ENCODE peak calls at places on chromosomes 2 and 18, in six cellular contexts. M, I, A, D, Z and H are unnamed samples.

GRCh38 chr2:39416172-39416571 is 20.9 kb downstream of the MAP4K3 start:
- DNase-seq in M (no peak), I (no peak), A (no peak), D (no peak), Z (no peak), H (no peak)

GRCh38 chr2:227782804-227783203 is 30.8 kb upstream of the CCL20 start:
- DNase-seq in M (no peak), I (no peak), A (no peak), D (no peak), Z (no peak), H (no peak)

GRCh38 chr2:1835581-1836201 is 91.4 kb upstream of the PXDN start:
- DNase-seq in M (peak; percentile 77), I (no peak), A (no peak), D (peak; percentile 30), Z (peak; percentile 39), H (no peak)

GRCh38 chr2:230865766-230866703 is 1.3 kb downstream of the ITM2C start:
- DNase-seq in M (no peak), I (peak; percentile 65), A (peak; percentile 62), D (peak; percentile 60), Z (peak; percentile 91), H (peak; percentile 93)

GRCh38 chr18:45251236-45251635 is 364.0 kb upstream of the SLC14A2 start:
- DNase-seq in M (no peak), I (no peak), A (no peak), D (no peak), Z (no peak), H (no peak)

GRCh38 chr2:130756041-130756720 is 841 bp downstream of the AMER3 start:
- DNase-seq in M (no peak), I (peak; percentile 86), A (no peak), D (peak; percentile 19), Z (no peak), H (no peak)

GRCh38 chr18:34493099-34493544 is 217.0 kb upstream of the DTNA start:
- DNase-seq in M (peak; percentile 92), I (peak; percentile 61), A (peak; percentile 57), D (peak; percentile 38), Z (peak; percentile 43), H (peak; percentile 51)

GRCh38 chr18:13375302-13376255 is 157.0 kb downstream of the LDLRAD4 start:
- DNase-seq in M (peak; percentile 89), I (no peak), A (no peak), D (peak; percentile 36), Z (no peak), H (peak; percentile 53)

GRCh38 chr18:48902023-48902855 is 48.5 kb downstream of the SMAD7 start:
- DNase-seq in M (peak; percentile 98), I (no peak), A (peak; percentile 97), D (peak; percentile 84), Z (peak; percentile 78), H (peak; percentile 85)

GRCh38 chr18:2027026-2027425 is 544.3 kb downstream of the METTL4 start:
- DNase-seq in M (no peak), I (no peak), A (no peak), D (no peak), Z (no peak), H (no peak)

GRCh38 chr18:76857476-76857875 is 35.1 kb downstream of the ZNF236 start:
- DNase-seq in M (no peak), I (no peak), A (no peak), D (no peak), Z (no peak), H (no peak)

GRCh38 chr2:134372141-134372540 is 118.3 kb downstream of the MGAT5 start:
- DNase-seq in M (no peak), I (no peak), A (no peak), D (no peak), Z (no peak), H (no peak)

GRCh38 chr2:229901819-229902218 is 20.0 kb downstream of the TRIP12 start:
- DNase-seq in M (no peak), I (no peak), A (no peak), D (no peak), Z (peak; percentile 27), H (no peak)

GRCh38 chr18:48838166-48838775 is 112.5 kb downstream of the SMAD7 start:
- DNase-seq in M (peak; percentile 46), I (no peak), A (peak; percentile 7), D (no peak), Z (no peak), H (no peak)

GRCh38 chr2:240224676-240225075 is 84.2 kb upstream of the OTOS start:
- DNase-seq in M (no peak), I (no peak), A (no peak), D (no peak), Z (no peak), H (no peak)

GRCh38 chr18:52409732-52410131 is 69.7 kb downstream of the DCC start:
- DNase-seq in M (no peak), I (no peak), A (no peak), D (no peak), Z (no peak), H (no peak)

GRCh38 chr2:11375025-11375688 is 30.7 kb upstream of the ROCK2 start:
- DNase-seq in M (peak; percentile 62), I (no peak), A (no peak), D (no peak), Z (no peak), H (no peak)

GRCh38 chr2:191847764-191848163 is 876 bp upstream of the CAVIN2 start:
- DNase-seq in M (no peak), I (no peak), A (no peak), D (no peak), Z (no peak), H (no peak)

GRCh38 chr2:25378731-25379490 is 37.2 kb upstream of the DNMT3A start:
- DNase-seq in M (peak; percentile 60), I (no peak), A (peak; percentile 31), D (no peak), Z (no peak), H (no peak)

GRCh38 chr2:176991421-176991820 is 221.2 kb upstream of the HNRNPA3 start:
- DNase-seq in M (no peak), I (no peak), A (no peak), D (no peak), Z (no peak), H (no peak)

GRCh38 chr2:85455552-85456090 is 37.1 kb downstream of the SH2D6 start:
- DNase-seq in M (no peak), I (no peak), A (no peak), D (no peak), Z (no peak), H (no peak)

DNA sequence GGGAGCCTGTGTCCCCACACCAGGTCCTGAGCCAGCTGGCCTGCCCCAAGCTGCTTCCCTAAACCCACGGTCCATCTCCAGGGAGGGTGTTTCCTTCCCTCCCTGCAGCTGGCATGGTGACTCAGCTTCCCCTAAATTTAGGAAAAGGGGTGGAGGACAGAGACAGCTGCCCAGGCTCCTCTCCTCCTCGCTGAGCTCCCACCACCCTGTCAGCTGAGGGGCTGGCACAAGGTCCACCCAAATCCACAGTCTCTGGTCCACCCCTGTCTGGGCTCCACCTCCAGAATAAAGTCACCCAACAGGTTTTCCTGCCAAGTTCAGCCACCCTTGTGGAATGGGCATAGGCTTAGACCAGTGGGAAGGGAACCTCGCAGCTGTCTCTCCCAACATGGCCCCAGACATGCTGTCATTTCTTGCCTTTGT is 156.5 kb downstream of the TNS1 start:
- DNase-seq in M (peak; percentile 83), I (no peak), A (no peak), D (no peak), Z (no peak), H (no peak)
- H3K4me1 ChIP-seq in M (peaks cover 100% of the 10 kb centered on the region), I (peaks cover 33% of the 10 kb centered on the region), A (peaks cover 25% of the 10 kb centered on the region), D (peaks cover 2% of the 10 kb centered on the region), Z (no peaks in the 10 kb centered on the region), H (no peaks in the 10 kb centered on the region)

GRCh38 chr2:32008811-32009478 is 1.9 kb downstream of the MEMO1 start:
- DNase-seq in M (no peak), I (peak; percentile 38), A (no peak), D (peak; percentile 29), Z (peak; percentile 34), H (peak; percentile 37)
- H3K4me3 ChIP-seq in M (peak overlapping the region; percentile 81), I (peak overlapping the region; percentile 97), A (peak overlapping the region; percentile 91), D (peak overlapping the region; percentile 91), Z (peak overlapping the region; percentile 62), H (peak overlapping the region; percentile 70)

GRCh38 chr2:199468561-199469513 is 11.1 kb upstream of the SATB2 start:
- DNase-seq in M (no peak), I (no peak), A (no peak), D (no peak), Z (peak; percentile 82), H (peak; percentile 89)
- TF ChIP-seq CTCF in M (no peak), I (peak; percentile 7), A (no peak), D (no peak), Z (no peak), H (no peak)

DNA sequence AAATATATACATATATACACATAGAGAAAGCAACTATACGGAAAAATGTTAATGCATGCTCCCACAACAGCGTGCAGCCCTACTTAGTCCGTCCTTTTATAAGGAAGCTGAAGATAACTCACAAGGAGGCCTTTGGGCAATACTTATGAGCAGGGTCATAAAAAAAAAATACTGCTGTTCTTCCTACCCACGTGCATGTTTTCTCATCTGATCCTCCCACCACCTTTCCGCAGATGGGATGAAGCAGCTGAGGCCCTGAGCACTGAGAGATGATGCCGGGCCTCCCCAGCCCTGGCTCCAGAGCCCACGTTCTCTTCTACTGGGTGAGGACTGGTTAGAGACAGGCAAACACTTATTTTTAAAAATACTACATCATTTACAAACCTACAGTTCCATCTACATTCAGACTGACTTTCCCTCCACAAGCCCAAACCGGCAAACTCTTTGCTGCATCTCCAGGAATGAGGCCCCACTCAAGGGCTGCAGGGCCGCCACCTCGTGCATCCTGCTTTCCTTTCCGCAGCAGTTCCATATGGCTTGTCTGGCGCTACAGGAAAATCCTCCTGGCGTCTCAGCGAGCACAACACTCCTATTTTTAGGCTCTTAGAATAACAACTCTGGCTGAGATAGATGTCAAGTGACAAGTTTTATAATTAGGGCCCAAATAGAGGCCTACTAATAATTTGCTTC is 41.6 kb downstream of the TBC1D8 start:
- DNase-seq in M (no peak), I (peak; percentile 63), A (no peak), D (no peak), Z (no peak), H (no peak)
- H3K4me1 ChIP-seq in M (peaks cover 63% of the 10 kb centered on the region), I (peaks cover 46% of the 10 kb centered on the region), A (peaks cover 10% of the 10 kb centered on the region), D (peaks cover 12% of the 10 kb centered on the region), Z (peaks cover 8% of the 10 kb centered on the region), H (peaks cover 38% of the 10 kb centered on the region)

GRCh38 chr2:173311844-173312606 is 42.6 kb upstream of the CDCA7 start:
- DNase-seq in M (no peak), I (no peak), A (no peak), D (no peak), Z (peak; percentile 30), H (peak; percentile 35)
- H3K4me3 ChIP-seq in M (no peak overlapping the region), I (no peak overlapping the region), A (no peak overlapping the region), D (no peak overlapping the region), Z (no peak overlapping the region), H (no peak overlapping the region)

DNA sequence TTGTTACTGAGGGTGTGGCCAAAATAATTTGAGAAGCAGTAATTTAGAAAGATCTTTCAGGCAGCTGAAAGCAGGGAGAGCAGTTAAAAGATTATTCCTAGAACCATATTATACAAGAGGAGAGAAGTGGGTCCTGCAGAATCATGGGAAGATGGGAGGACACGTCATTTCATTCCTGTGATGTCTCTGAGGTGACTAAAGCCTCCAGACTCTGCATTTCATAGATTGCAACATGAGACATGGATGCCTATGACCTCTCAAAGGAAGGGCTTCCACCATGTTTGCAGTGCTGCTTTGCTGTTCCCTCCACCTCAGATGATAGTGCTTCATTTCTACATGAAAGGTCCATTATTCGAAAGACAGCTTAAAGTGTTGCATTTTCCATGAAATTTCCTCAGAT is 788.4 kb downstream of the TSN start:
- DNase-seq in M (no peak), I (no peak), A (no peak), D (no peak), Z (no peak), H (no peak)
- TF ChIP-seq CTCF in M (no peak), I (no peak), A (no peak), D (no peak), Z (no peak), H (no peak)